ENCODE peak calls at places on chromosome 15, in four cellular contexts. A is HCT116, L is K562, U is H1. D is an unnamed sample.

GRCh38 chr15:59170295-59170881 is 36.3 kb upstream of the LDHAL6B start:
- DNase-seq in A (no peak), L (no peak), U (no peak), D (peak)

GRCh38 chr15:62153228-62153627 is 11.9 kb downstream of the C2CD4B start:
- DNase-seq in U (no peak), L (no peak), A (no peak), D (no peak)

GRCh38 chr15:96406701-96407100 is 76.2 kb downstream of the NR2F2 start:
- DNase-seq in A (no peak), L (no peak), U (no peak), D (no peak)

GRCh38 chr15:74776851-74777768 is 4.8 kb upstream of the CSK start:
- DNase-seq in A (no peak), U (no peak), L (no peak), D (no peak)

GRCh38 chr15:89707577-89707976 is 17.0 kb downstream of the WDR93 start:
- DNase-seq in U (no peak), A (no peak), L (no peak), D (no peak)

GRCh38 chr15:62822228-62822627 is 220.3 kb upstream of the TPM1 start:
- DNase-seq in L (no peak), A (no peak), U (no peak), D (no peak)

GRCh38 chr15:75811616-75812015 is 31.6 kb upstream of the UBE2Q2 start:
- DNase-seq in L (no peak), U (no peak), A (no peak), D (no peak)

GRCh38 chr15:80636675-80637074 is 58.4 kb upstream of the ABHD17C start:
- DNase-seq in A (no peak), U (no peak), L (no peak), D (peak)

GRCh38 chr15:77186518-77187095 is 115.7 kb upstream of the TSPAN3 start:
- DNase-seq in A (peak), L (no peak), U (no peak), D (no peak)

GRCh38 chr15:58520464-58520863 is 88.7 kb downstream of the LIPC start:
- DNase-seq in A (no peak), U (no peak), L (no peak), D (no peak)

GRCh38 chr15:60520825-60521368 is 42.0 kb upstream of the ICE2 start:
- DNase-seq in U (peak), A (peak), L (peak), D (peak)

GRCh38 chr15:47182818-47183217 is 534.5 kb upstream of the SEMA6D start:
- DNase-seq in L (no peak), A (no peak), U (no peak), D (no peak)

GRCh38 chr15:58081446-58081845 is 15.9 kb upstream of the ALDH1A2 start:
- DNase-seq in L (no peak), A (no peak), U (no peak), D (no peak)

GRCh38 chr15:92595506-92596337 is 59.9 kb downstream of the FAM174B start:
- DNase-seq in L (no peak), U (no peak), A (no peak), D (no peak)

GRCh38 chr15:59154268-59154667 is 49.3 kb downstream of the CCNB2 start:
- DNase-seq in U (no peak), A (no peak), L (no peak), D (no peak)

GRCh38 chr15:23566070-23567050 is 886 bp downstream of the MKRN3 start:
- DNase-seq in L (peak), U (no peak), A (peak), D (peak)

GRCh38 chr15:76815421-76815820 is 89.7 kb downstream of the SCAPER start:
- DNase-seq in L (no peak), U (no peak), A (no peak), D (no peak)

GRCh38 chr15:66136948-66137347 is 116.6 kb downstream of the MEGF11 start:
- DNase-seq in U (no peak), A (no peak), L (no peak), D (no peak)

GRCh38 chr15:92654662-92655061 is 913 bp downstream of the FAM174B start:
- DNase-seq in A (no peak), U (peak), L (no peak), D (no peak)

GRCh38 chr15:85027033-85027380 is 45.4 kb downstream of the PDE8A start:
- DNase-seq in A (no peak), U (no peak), L (no peak), D (no peak)

GRCh38 chr15:83206387-83206970 is 1.1 kb downstream of the HDGFL3 start:
- DNase-seq in U (no peak), A (no peak), L (no peak), D (no peak)

GRCh38 chr15:56051700-56052099 is 58.3 kb upstream of the NEDD4 start:
- DNase-seq in U (no peak), L (no peak), A (no peak), D (no peak)

GRCh38 chr15:95884276-95884675 is 446.2 kb upstream of the NR2F2 start:
- DNase-seq in U (no peak), A (no peak), L (no peak), D (no peak)

GRCh38 chr15:89399390-89400120 is 64.9 kb upstream of the POLG start:
- DNase-seq in U (no peak), A (no peak), L (peak), D (no peak)

GRCh38 chr15:74240002-74240568 is 4.0 kb downstream of the CCDC33 start:
- DNase-seq in A (peak), L (no peak), U (no peak), D (peak)

GRCh38 chr15:56693761-56694160 is 39.5 kb downstream of the ZNF280D start:
- DNase-seq in A (no peak), U (no peak), L (no peak), D (no peak)

GRCh38 chr15:74792227-74793016 is 10.5 kb downstream of the CSK start:
- DNase-seq in U (no peak), L (no peak), A (no peak), D (no peak)

GRCh38 chr15:48415036-48415886 is 84.0 kb downstream of the DUT start:
- DNase-seq in A (no peak), L (no peak), U (no peak), D (peak)

GRCh38 chr15:96774216-96774615 is 443.7 kb downstream of the NR2F2 start:
- DNase-seq in L (no peak), A (no peak), U (no peak), D (no peak)

GRCh38 chr15:33866101-33866737 is 102.1 kb upstream of the CHRM5 start:
- DNase-seq in A (no peak), U (no peak), L (no peak), D (no peak)

GRCh38 chr15:62482715-62483429 is 317.8 kb upstream of the C2CD4B start:
- DNase-seq in A (peak), U (peak), L (peak), D (peak)

GRCh38 chr15:61684749-61685467 is 375.3 kb downstream of the VPS13C start:
- DNase-seq in L (no peak), U (no peak), A (no peak), D (no peak)

GRCh38 chr15:74995779-74996765 is 709 bp downstream of the SCAMP5 start:
- DNase-seq in L (no peak), U (peak), A (no peak), D (peak)

GRCh38 chr15:75928680-75929608 is 25.3 kb downstream of the FBXO22 start:
- DNase-seq in A (peak), U (peak), L (peak), D (peak)

DNA sequence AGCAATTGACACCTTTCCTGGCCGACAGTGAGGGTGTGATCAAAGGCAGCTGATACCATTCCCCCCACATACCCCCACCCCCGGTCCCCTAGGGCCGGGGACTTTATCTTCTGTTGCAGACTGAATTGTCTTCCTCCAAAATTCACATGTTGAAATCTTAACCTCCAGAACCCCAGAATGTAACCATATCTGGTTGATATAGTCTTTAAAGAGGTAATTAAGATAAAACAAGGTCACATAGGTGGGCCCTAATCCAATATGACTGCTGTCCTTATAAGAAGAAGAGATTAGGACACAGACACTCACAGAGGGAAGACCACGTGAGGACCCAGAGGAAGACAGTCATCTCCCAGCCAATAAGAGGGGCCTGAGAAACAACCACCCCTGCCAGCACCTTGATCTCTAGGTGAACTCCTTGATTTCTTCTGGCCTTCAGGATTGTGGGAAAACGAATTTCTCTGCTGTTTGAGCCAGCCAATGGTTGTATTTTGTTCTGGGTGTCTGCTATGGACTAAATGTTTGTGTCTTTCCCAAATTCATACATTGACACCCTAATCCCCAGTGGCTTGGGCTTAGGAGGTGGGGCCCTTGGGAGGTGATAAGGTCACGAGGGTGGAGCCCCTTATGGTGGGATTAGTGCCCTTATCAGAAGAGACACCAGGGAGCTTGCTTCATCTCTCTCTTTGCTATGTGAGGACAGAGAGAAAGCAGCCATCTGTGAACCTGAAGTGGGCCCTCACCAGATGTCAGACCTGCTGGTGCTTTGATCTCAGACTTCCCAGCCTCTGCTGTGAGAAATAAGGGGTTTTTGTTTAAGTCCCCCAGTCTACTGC is 144.0 kb downstream of the CHSY1 start:
- DNase-seq in A (no peak), L (peak), U (no peak), D (no peak)
- TF ChIP-seq FOSL1 in A (no peak), L (peak), U (no peak), D (no peak)

GRCh38 chr15:70670680-70671079 is 92.7 kb downstream of the UACA start:
- DNase-seq in A (no peak), U (no peak), L (no peak), D (no peak)
- TF ChIP-seq FOSL1 in A (no peak), U (no peak), L (no peak), D (no peak)

GRCh38 chr15:39456582-39457330 is 124.1 kb upstream of the THBS1 start:
- DNase-seq in A (no peak), L (no peak), U (no peak), D (no peak)

GRCh38 chr15:39456113-39456512 is 124.8 kb upstream of the THBS1 start:
- DNase-seq in U (no peak), A (no peak), L (no peak), D (no peak)

GRCh38 chr15:39455502-39455991 is 125.3 kb upstream of the THBS1 start:
- DNase-seq in A (no peak), U (no peak), L (peak), D (peak)

GRCh38 chr15:39453500-39454073 is 127.3 kb upstream of the THBS1 start:
- DNase-seq in L (no peak), U (no peak), A (no peak), D (no peak)

DNA sequence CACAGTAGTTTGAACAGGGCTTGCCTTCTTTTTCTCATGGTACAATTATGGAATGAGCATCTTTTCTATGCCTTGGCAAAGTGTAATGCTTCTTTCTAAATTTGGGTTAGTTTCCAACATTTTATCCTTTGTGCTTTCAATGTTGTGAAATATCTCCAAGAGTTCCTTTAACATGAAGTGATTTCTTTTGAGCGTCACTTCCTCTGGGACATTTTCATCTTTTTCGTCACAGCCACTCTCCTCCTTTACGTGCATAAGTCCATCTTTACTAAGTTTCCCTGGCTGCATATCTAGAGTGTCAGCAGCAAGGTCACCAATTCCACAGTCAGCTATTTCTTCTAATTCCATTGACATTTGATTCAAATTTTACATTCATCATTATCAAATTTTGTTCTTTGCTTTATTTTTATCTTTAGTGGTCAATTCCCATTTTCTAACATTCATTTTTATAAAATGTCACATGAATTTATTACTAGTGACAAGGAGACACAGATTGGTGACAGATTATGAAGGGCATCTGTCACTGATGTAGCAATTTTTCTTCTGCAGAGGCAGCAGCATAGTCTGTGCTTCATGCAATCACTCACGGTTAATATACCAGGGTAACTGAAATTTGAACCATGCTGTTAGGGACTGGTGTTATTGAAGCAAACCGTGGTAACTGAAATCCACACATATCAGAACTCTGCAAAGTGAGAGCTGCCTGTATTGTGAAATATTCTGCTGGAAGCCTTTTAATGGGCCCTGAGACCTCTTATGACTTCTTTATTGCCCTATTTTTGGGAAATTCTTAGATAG is 126.5 kb upstream of the THBS1 start:
- DNase-seq in L (no peak), U (no peak), A (no peak), D (peak)
- TF ChIP-seq FOSL1 in L (no peak), U (no peak), A (no peak), D (no peak)

GRCh38 chr15:41996921-41997592 is 23.8 kb downstream of the PLA2G4E start:
- DNase-seq in U (no peak), L (no peak), A (no peak), D (no peak)

GRCh38 chr15:41994772-41995475 is 22.6 kb upstream of the EHD4 start:
- DNase-seq in L (no peak), U (no peak), A (no peak), D (no peak)

GRCh38 chr15:41997845-41998244 is 23.0 kb downstream of the PLA2G4E start:
- DNase-seq in L (no peak), U (no peak), A (no peak), D (no peak)

GRCh38 chr15:41995476-41995855 is 23.1 kb upstream of the EHD4 start:
- DNase-seq in U (no peak), L (no peak), A (no peak), D (no peak)

GRCh38 chr15:41996376-41996775 is 24.0 kb upstream of the EHD4 start:
- DNase-seq in U (no peak), A (no peak), L (no peak), D (no peak)
- TF ChIP-seq FOSL1 in U (no peak), A (no peak), L (no peak), D (no peak)

GRCh38 chr15:91346259-91346658 is 246.2 kb downstream of the SV2B start:
- DNase-seq in L (no peak), A (no peak), U (no peak), D (no peak)

GRCh38 chr15:91342091-91342490 is 242.0 kb downstream of the SV2B start:
- DNase-seq in L (no peak), U (no peak), A (no peak), D (no peak)

GRCh38 chr15:91348812-91349500 is 248.9 kb downstream of the SV2B start:
- DNase-seq in U (no peak), L (no peak), A (no peak), D (no peak)

GRCh38 chr15:91345761-91346160 is 245.7 kb downstream of the SV2B start:
- DNase-seq in A (no peak), U (no peak), L (no peak), D (no peak)
- TF ChIP-seq FOSL1 in A (no peak), U (no peak), L (no peak), D (no peak)

GRCh38 chr15:39593071-39594055 is 12.5 kb downstream of the THBS1 start:
- DNase-seq in A (no peak), L (no peak), U (no peak), D (no peak)
- TF ChIP-seq FOSL1 in A (no peak), L (no peak), U (no peak), D (no peak)

GRCh38 chr15:71462638-71463037 is 347.4 kb downstream of the THSD4 start:
- DNase-seq in U (no peak), A (no peak), L (no peak), D (no peak)

GRCh38 chr15:71458089-71458660 is 342.9 kb downstream of the THSD4 start:
- DNase-seq in A (no peak), L (no peak), U (no peak), D (no peak)

GRCh38 chr15:71461748-71462147 is 346.5 kb downstream of the THSD4 start:
- DNase-seq in L (no peak), A (no peak), U (no peak), D (no peak)

GRCh38 chr15:71465109-71465508 is 345.2 kb upstream of the NR2E3 start:
- DNase-seq in A (no peak), U (no peak), L (no peak), D (no peak)

DNA sequence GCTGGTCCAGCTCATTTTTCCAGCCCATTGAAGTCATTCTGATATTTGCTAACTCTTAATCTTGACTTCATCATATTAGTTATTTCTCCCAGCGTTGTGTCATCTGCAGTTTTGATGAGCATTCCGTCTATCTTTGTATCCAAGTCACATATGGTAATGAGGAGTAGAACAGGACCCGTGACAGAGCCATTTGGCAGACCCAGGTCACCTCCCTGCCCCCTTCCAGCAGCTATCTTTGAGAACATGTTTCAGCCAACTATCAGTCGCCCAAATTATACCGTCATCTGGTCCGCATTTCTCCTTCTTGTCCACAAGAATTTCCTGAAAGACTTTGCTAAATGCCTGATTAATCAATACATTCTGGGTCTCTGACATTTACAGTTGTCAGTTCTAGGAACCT is 347.2 kb upstream of the NR2E3 start:
- DNase-seq in L (no peak), A (no peak), U (no peak), D (no peak)
- TF ChIP-seq FOSL1 in L (no peak), A (no peak), U (no peak), D (no peak)